ENCODE peak calls at places on chromosome 16, in five cellular contexts. R is transverse colon, J is A549, X is ovary, D is tibial nerve. E is an unnamed sample.

GRCh38 chr16:70594569-70594968 is 51.8 kb upstream of the IL34 start:
- DNase-seq in R (no peak), D (peak; percentile 62), J (no peak), X (peak; percentile 66), E (peak; percentile 84)

GRCh38 chr16:87636050-87636684 is 33.9 kb downstream of the JPH3 start:
- DNase-seq in D (peak; percentile 78), J (peak; percentile 98), R (peak; percentile 84), X (peak; percentile 87), E (peak; percentile 88)

GRCh38 chr16:78593352-78593751 is 493.9 kb downstream of the WWOX start:
- DNase-seq in X (no peak), J (no peak), R (no peak), D (no peak), E (no peak)

GRCh38 chr16:78431701-78432100 is 332.2 kb downstream of the WWOX start:
- DNase-seq in J (no peak), D (no peak), R (no peak), X (no peak), E (no peak)

GRCh38 chr16:75946058-75946457 is 219.8 kb upstream of the CPHXL start:
- DNase-seq in X (no peak), R (no peak), J (no peak), D (no peak), E (no peak)

GRCh38 chr16:25052530-25052929 is 37.4 kb upstream of the ARHGAP17 start:
- DNase-seq in R (no peak), D (no peak), X (no peak), J (no peak), E (no peak)

GRCh38 chr16:79601092-79601977 is 798 bp upstream of the MAF start:
- DNase-seq in J (peak; percentile 19), X (peak; percentile 79), D (peak; percentile 41), R (peak; percentile 72), E (no peak)

GRCh38 chr16:78249056-78249455 is 149.6 kb downstream of the WWOX start:
- DNase-seq in X (no peak), R (peak; percentile 56), J (no peak), D (no peak), E (no peak)

GRCh38 chr16:21150375-21151001 is at the start of gene DNAH3:
- DNase-seq in R (peak; percentile 23), X (no peak), J (no peak), D (no peak), E (no peak)

GRCh38 chr16:25109643-25110042 is 1.9 kb upstream of the LCMT1 start:
- DNase-seq in J (peak; percentile 78), R (peak; percentile 81), D (peak; percentile 36), X (no peak), E (no peak)

GRCh38 chr16:4386452-4386813 is 14.8 kb downstream of the VASN start:
- DNase-seq in J (no peak), R (no peak), D (no peak), X (no peak), E (no peak)

GRCh38 chr16:55082594-55082982 is 151.9 kb downstream of the IRX5 start:
- DNase-seq in D (no peak), X (no peak), R (no peak), J (no peak), E (no peak)

GRCh38 chr16:23387666-23388065 is 65.3 kb downstream of the COG7 start:
- DNase-seq in D (no peak), J (no peak), R (no peak), X (no peak), E (no peak)

GRCh38 chr16:17416461-17417221 is 54.1 kb downstream of the XYLT1 start:
- DNase-seq in X (peak; percentile 50), R (peak; percentile 60), J (no peak), D (peak; percentile 37), E (no peak)

GRCh38 chr16:81473561-81473960 is 29.0 kb downstream of the CMIP start:
- DNase-seq in D (no peak), J (no peak), R (no peak), X (peak; percentile 59), E (no peak)

GRCh38 chr16:86516618-86517003 is 6.3 kb downstream of the FOXF1 start:
- DNase-seq in D (no peak), J (no peak), R (no peak), X (no peak), E (no peak)

GRCh38 chr16:71351558-71351901 is 7.0 kb upstream of the CALB2 start:
- DNase-seq in J (no peak), R (no peak), D (no peak), X (no peak), E (no peak)

GRCh38 chr16:56525154-56525720 is 5.4 kb upstream of the BBS2 start:
- DNase-seq in X (no peak), R (no peak), D (no peak), J (no peak), E (no peak)

GRCh38 chr16:87060026-87060986 is 256.9 kb downstream of the C16orf95 start:
- DNase-seq in D (no peak), J (no peak), X (peak; percentile 47), R (no peak), E (no peak)

GRCh38 chr16:24419709-24420108 is 119.7 kb upstream of the RBBP6 start:
- DNase-seq in R (no peak), J (no peak), D (no peak), X (no peak), E (no peak)

GRCh38 chr16:106623-107324 is 28.7 kb downstream of the MPG start:
- DNase-seq in D (peak; percentile 65), X (no peak), R (peak; percentile 46), J (peak; percentile 71), E (no peak)

DNA sequence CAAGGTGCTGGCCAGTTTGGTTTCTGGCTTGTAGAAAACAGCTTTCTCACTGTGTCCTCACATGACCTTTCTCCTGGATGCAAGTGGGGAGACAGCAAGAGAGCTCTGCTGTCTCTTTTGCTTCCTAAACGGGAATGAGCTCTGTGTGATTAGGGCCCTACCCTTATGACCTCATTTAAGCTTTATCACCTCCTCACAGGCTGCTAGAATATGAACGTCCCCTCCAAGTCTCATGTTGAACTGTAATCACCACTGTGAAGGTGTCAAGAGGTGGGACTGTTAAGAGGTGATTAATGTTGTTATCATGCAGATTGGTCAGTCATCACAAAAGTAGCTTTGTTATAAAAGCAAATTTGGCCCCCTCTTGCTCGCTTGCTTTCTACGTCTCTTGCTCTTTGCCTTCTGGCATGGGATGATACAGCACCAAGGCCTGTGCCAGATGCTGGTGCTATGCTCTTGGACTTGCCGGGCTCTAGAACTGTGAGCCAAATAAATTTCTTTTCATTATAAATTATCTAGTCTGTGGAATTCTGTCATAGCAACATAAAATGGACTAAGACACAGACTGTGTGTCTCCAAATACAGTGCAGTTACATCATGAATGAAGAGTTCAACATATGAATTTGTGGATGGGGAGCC is 14.8 kb upstream of the POLR3E start:
- DNase-seq in D (no peak), J (no peak), R (no peak), X (no peak), E (no peak)
- TF ChIP-seq EP300 in D (no peak), J (no peak), R (no peak), X (no peak), E (no peak)

DNA sequence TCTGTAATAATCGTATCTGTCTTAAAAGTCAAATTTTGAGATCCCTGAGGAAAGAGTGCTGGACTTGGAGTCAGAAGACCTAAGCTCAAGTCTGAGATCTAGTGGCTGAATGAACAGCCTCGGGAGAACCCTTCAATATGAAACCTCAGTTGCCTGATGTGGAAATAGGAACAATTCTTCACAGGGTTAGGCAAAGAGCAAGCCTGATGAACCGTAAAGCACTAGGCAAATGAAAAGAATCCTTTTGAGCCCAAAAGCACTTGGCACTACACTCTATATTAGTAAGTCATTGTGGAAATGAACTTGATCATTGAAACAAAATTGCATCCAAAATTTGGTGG is 20.2 kb downstream of the TXNDC11 start:
- DNase-seq in R (no peak), D (no peak), J (no peak), X (no peak), E (no peak)
- TF ChIP-seq EP300 in R (no peak), D (no peak), J (no peak), X (no peak), E (no peak)

GRCh38 chr16:88855176-88855575 is 1.6 kb downstream of the GALNS start:
- DNase-seq in J (no peak), D (no peak), X (no peak), R (no peak), E (no peak)

GRCh38 chr16:88855736-88856121 is 1.0 kb downstream of the GALNS start:
- DNase-seq in X (peak; percentile 52), J (no peak), D (no peak), R (no peak), E (no peak)

GRCh38 chr16:88856122-88856827 is 472 bp downstream of the GALNS start:
- DNase-seq in D (no peak), J (no peak), R (peak; percentile 20), X (peak; percentile 66), E (no peak)

GRCh38 chr16:88857728-88858339 is 907 bp downstream of the TRAPPC2L start:
- DNase-seq in J (peak; percentile 96), R (peak; percentile 82), D (peak; percentile 73), X (peak; percentile 82), E (no peak)

DNA sequence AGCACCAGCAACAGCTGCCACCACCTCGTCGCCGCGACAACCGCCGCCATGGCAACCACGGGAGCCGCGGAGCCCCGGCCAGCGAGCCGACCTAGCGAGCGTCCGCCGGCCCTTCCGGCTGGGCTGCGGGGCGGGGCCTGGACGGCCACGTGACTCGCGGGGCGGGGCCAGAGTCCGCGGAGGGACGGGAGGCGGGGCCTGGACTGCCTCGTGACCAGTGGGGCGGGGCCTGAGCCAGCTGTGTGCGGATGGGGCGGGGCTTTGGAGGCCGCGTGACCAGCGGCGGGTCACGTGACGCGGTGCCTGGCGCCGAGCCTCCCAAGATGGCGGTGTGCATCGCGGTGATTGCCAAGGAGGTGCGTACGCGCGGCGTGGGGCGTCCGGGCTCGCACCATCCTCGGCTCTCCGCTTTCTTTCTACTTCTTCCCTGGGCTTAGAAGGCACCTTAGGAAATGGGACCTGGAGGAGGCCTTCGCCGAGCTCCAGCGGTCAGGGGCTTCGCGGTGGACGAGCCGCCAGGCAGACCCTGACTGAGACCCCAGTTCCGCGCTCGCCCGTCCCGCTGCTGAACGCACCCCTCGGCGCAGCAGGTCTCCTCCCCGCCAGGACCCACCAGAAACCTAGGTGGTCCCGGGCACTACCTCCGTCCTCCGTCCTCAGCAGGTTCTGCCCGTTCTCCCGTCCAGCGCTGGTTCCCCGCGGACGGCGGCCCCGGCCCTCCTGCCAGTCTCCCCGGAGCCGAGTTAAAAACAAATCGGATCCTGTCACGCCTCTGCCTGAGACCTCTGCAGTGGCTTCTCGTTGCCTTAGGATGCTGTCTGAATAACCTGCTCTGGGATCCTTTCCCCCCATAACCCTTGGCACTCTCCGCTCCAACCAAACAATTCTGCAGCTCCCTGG is at the start of the genes GALNS and TRAPPC2L:
- DNase-seq in R (peak; percentile 100), J (peak; percentile 91), D (peak; percentile 100), X (peak; percentile 100), E (peak; percentile 100)
- TF ChIP-seq EP300 in R (no peak), J (no peak), D (peak; percentile 94), X (no peak), E (no peak)

GRCh38 chr16:74499114-74499513 is 77.8 kb upstream of the CLEC18B start:
- DNase-seq in D (no peak), J (no peak), X (no peak), R (no peak), E (no peak)
- TF ChIP-seq EP300 in D (no peak), J (no peak), X (no peak), R (no peak), E (no peak)

GRCh38 chr16:46895399-46896313 is 11.5 kb downstream of the GPT2 start:
- DNase-seq in J (no peak), D (no peak), X (peak; percentile 48), R (no peak), E (no peak)
- TF ChIP-seq EP300 in J (no peak), D (no peak), X (no peak), R (no peak), E (no peak)

E was measured in suprapubic skin.